ENCODE peak calls at places on chromosomes 12 and 14, in five cellular contexts. One of them, this sample, is unnamed.

GRCh38 chr14:30426463-30426862 is 132.5 kb upstream of the G2E3 start:
- DNase-seq in H1: no peak
- DNase-seq in sigmoid colon: no peak
- DNase-seq in foreskin keratinocyte: no peak
- DNase-seq in endothelial cell: no peak
- DNase-seq in this sample: no peak

GRCh38 chr14:67240168-67240932 is 885 bp upstream of the PALS1 start:
- DNase-seq in H1: peak; percentile 57
- DNase-seq in sigmoid colon: peak; percentile 87
- DNase-seq in foreskin keratinocyte: no peak
- DNase-seq in endothelial cell: peak; percentile 29
- DNase-seq in this sample: no peak

GRCh38 chr14:91292476-91292875 is 48.0 kb upstream of the GPR68 start:
- DNase-seq in H1: no peak
- DNase-seq in sigmoid colon: no peak
- DNase-seq in foreskin keratinocyte: no peak
- DNase-seq in endothelial cell: no peak
- DNase-seq in this sample: no peak

GRCh38 chr12:123478762-123479161 is 20.8 kb downstream of the SNRNP35 start:
- DNase-seq in H1: no peak
- DNase-seq in sigmoid colon: no peak
- DNase-seq in foreskin keratinocyte: no peak
- DNase-seq in endothelial cell: no peak
- DNase-seq in this sample: no peak

GRCh38 chr14:104692261-104692938 is 3.0 kb downstream of the INF2 start:
- DNase-seq in H1: no peak
- DNase-seq in sigmoid colon: no peak
- DNase-seq in foreskin keratinocyte: no peak
- DNase-seq in endothelial cell: no peak
- DNase-seq in this sample: no peak

GRCh38 chr12:108822458-108823205 is 34.8 kb downstream of the SSH1 start:
- DNase-seq in H1: no peak
- DNase-seq in sigmoid colon: no peak
- DNase-seq in foreskin keratinocyte: no peak
- DNase-seq in endothelial cell: no peak
- DNase-seq in this sample: no peak

GRCh38 chr14:92914087-92914656 is 8.8 kb upstream of the CHGA start:
- DNase-seq in H1: peak; percentile 85
- DNase-seq in sigmoid colon: no peak
- DNase-seq in foreskin keratinocyte: no peak
- DNase-seq in endothelial cell: peak; percentile 30
- DNase-seq in this sample: no peak

GRCh38 chr14:95547272-95547625 is 12.4 kb downstream of the GLRX5 start:
- DNase-seq in H1: no peak
- DNase-seq in sigmoid colon: no peak
- DNase-seq in foreskin keratinocyte: no peak
- DNase-seq in endothelial cell: no peak
- DNase-seq in this sample: no peak

GRCh38 chr12:132575661-132576060 is 34.7 kb downstream of the LRCOL1 start:
- DNase-seq in H1: no peak
- DNase-seq in sigmoid colon: no peak
- DNase-seq in foreskin keratinocyte: no peak
- DNase-seq in endothelial cell: no peak
- DNase-seq in this sample: no peak

GRCh38 chr14:62807636-62808035 is 237.6 kb downstream of the KCNH5 start:
- DNase-seq in H1: no peak
- DNase-seq in sigmoid colon: no peak
- DNase-seq in foreskin keratinocyte: no peak
- DNase-seq in endothelial cell: no peak
- DNase-seq in this sample: no peak

GRCh38 chr12:76078748-76079147 is 5.7 kb downstream of the NAP1L1 start:
- DNase-seq in H1: no peak
- DNase-seq in sigmoid colon: no peak
- DNase-seq in foreskin keratinocyte: no peak
- DNase-seq in endothelial cell: no peak
- DNase-seq in this sample: no peak

GRCh38 chr14:87170179-87170578 is 822.8 kb downstream of the GALC start:
- DNase-seq in H1: no peak
- DNase-seq in sigmoid colon: no peak
- DNase-seq in foreskin keratinocyte: no peak
- DNase-seq in endothelial cell: no peak
- DNase-seq in this sample: peak; percentile 33

GRCh38 chr14:34056081-34056480 is 105.2 kb upstream of the EGLN3 start:
- DNase-seq in H1: no peak
- DNase-seq in sigmoid colon: no peak
- DNase-seq in foreskin keratinocyte: no peak
- DNase-seq in endothelial cell: no peak
- DNase-seq in this sample: no peak

GRCh38 chr14:77124345-77125274 is 17.0 kb downstream of the ZDHHC22 start:
- DNase-seq in H1: peak; percentile 81
- DNase-seq in sigmoid colon: no peak
- DNase-seq in foreskin keratinocyte: peak; percentile 20
- DNase-seq in endothelial cell: peak; percentile 76
- DNase-seq in this sample: no peak

GRCh38 chr14:21084988-21085853 is 13.2 kb downstream of the ZNF219 start:
- DNase-seq in H1: no peak
- DNase-seq in sigmoid colon: peak; percentile 84
- DNase-seq in foreskin keratinocyte: peak; percentile 82
- DNase-seq in endothelial cell: no peak
- DNase-seq in this sample: no peak

GRCh38 chr14:89214221-89214965 is 202.6 kb downstream of the FOXN3 start:
- DNase-seq in H1: no peak
- DNase-seq in sigmoid colon: no peak
- DNase-seq in foreskin keratinocyte: peak; percentile 66
- DNase-seq in endothelial cell: no peak
- DNase-seq in this sample: no peak

GRCh38 chr12:52663420-52663819 is 11.4 kb upstream of the KRT2 start:
- DNase-seq in H1: no peak
- DNase-seq in sigmoid colon: no peak
- DNase-seq in foreskin keratinocyte: no peak
- DNase-seq in endothelial cell: no peak
- DNase-seq in this sample: no peak

GRCh38 chr14:77230914-77231313 is 40.1 kb downstream of the NGB start:
- DNase-seq in H1: no peak
- DNase-seq in sigmoid colon: no peak
- DNase-seq in foreskin keratinocyte: no peak
- DNase-seq in endothelial cell: no peak
- DNase-seq in this sample: no peak

GRCh38 chr12:120051535-120051934 is 62.5 kb downstream of the BICDL1 start:
- DNase-seq in H1: no peak
- DNase-seq in sigmoid colon: no peak
- DNase-seq in foreskin keratinocyte: no peak
- DNase-seq in endothelial cell: no peak
- DNase-seq in this sample: no peak

GRCh38 chr12:132803883-132804282 is 24.8 kb downstream of the GOLGA3 start:
- DNase-seq in H1: no peak
- DNase-seq in sigmoid colon: no peak
- DNase-seq in foreskin keratinocyte: no peak
- DNase-seq in endothelial cell: no peak
- DNase-seq in this sample: no peak

GRCh38 chr12:70609739-70610491 is 27.3 kb downstream of the PTPRB start:
- DNase-seq in H1: peak; percentile 61
- DNase-seq in sigmoid colon: peak; percentile 67
- DNase-seq in foreskin keratinocyte: no peak
- DNase-seq in endothelial cell: peak; percentile 73
- DNase-seq in this sample: no peak

GRCh38 chr12:132986885-132987225 is 688 bp downstream of the ZNF26 start:
- DNase-seq in H1: no peak
- DNase-seq in sigmoid colon: no peak
- DNase-seq in foreskin keratinocyte: no peak
- DNase-seq in endothelial cell: no peak
- DNase-seq in this sample: no peak

GRCh38 chr14:100541621-100542560 is 45.3 kb downstream of the BEGAIN start:
- DNase-seq in H1: no peak
- DNase-seq in sigmoid colon: peak; percentile 62
- DNase-seq in foreskin keratinocyte: no peak
- DNase-seq in endothelial cell: no peak
- DNase-seq in this sample: no peak

GRCh38 chr14:21913759-21914158 is 240.1 kb upstream of the OR4E1 start:
- DNase-seq in H1: peak; percentile 81
- DNase-seq in sigmoid colon: no peak
- DNase-seq in foreskin keratinocyte: peak; percentile 55
- DNase-seq in endothelial cell: peak; percentile 75
- DNase-seq in this sample: peak; percentile 80

GRCh38 chr12:52631264-52631663 is 12.9 kb upstream of the KRT73 start:
- DNase-seq in H1: peak; percentile 7
- DNase-seq in sigmoid colon: no peak
- DNase-seq in foreskin keratinocyte: no peak
- DNase-seq in endothelial cell: no peak
- DNase-seq in this sample: no peak

GRCh38 chr14:23931705-23932314 is 21.8 kb upstream of the DHRS4 start:
- DNase-seq in H1: no peak
- DNase-seq in sigmoid colon: no peak
- DNase-seq in foreskin keratinocyte: no peak
- DNase-seq in endothelial cell: no peak
- DNase-seq in this sample: no peak